ENCODE peak calls at places on chromosomes 11 and 22, in eight cellular contexts. C is Peyer's patch, M is psoas muscle, X is thyroid gland, N is breast epithelium, Y is keratinocyte, T is colonic mucosa, D is cardiac muscle cell. V is an unnamed sample.

GRCh38 chr22:18984564-18984963 is 48.5 kb upstream of the PRODH start:
- DNase-seq in N (no peak), Y (no peak), D (no peak), C (no peak), X (no peak), M (peak), T (no peak), V (no peak)

GRCh38 chr11:126146454-126147192 is 64.8 kb downstream of the RPUSD4 start:
- DNase-seq in Y (no peak), X (peak), T (no peak), C (no peak), N (no peak), M (no peak), D (no peak), V (no peak)

GRCh38 chr11:66886671-66887221 is 29.9 kb downstream of the LRFN4 start:
- DNase-seq in C (no peak), T (no peak), N (no peak), D (peak), Y (no peak), M (peak), X (peak), V (no peak)

GRCh38 chr22:48960576-48960975 is 867.1 kb downstream of the BRD1 start:
- DNase-seq in N (peak), C (peak), Y (no peak), X (no peak), M (no peak), D (no peak), T (no peak), V (no peak)

GRCh38 chr22:36386351-36386899 is 1.3 kb downstream of the MYH9 start:
- DNase-seq in M (peak), T (peak), X (peak), Y (no peak), C (peak), D (no peak), N (no peak), V (no peak)

GRCh38 chr11:67027483-67027930 is 4.6 kb downstream of the SYT12 start:
- DNase-seq in X (no peak), Y (no peak), D (no peak), T (no peak), M (no peak), C (peak), N (peak), V (no peak)

GRCh38 chr11:225734-226453 is 10.2 kb downstream of the SIRT3 start:
- DNase-seq in D (peak), C (peak), N (no peak), X (no peak), M (no peak), T (no peak), Y (no peak), V (no peak)

GRCh38 chr11:121983901-121984300 is 132.1 kb downstream of the BLID start:
- DNase-seq in D (no peak), T (no peak), Y (no peak), N (no peak), X (no peak), M (no peak), C (no peak), V (no peak)

GRCh38 chr22:17213976-17214375 is 5.3 kb downstream of the ADA2 start:
- DNase-seq in X (peak), C (peak), Y (no peak), M (peak), D (peak), N (no peak), T (peak), V (peak)

GRCh38 chr11:117160826-117161225 is 16.7 kb downstream of the PAFAH1B2 start:
- DNase-seq in D (peak), T (no peak), N (no peak), X (no peak), M (no peak), Y (no peak), C (no peak), V (no peak)

GRCh38 chr22:47495102-47495501 is 732.7 kb downstream of the TBC1D22A start:
- DNase-seq in N (no peak), Y (no peak), D (no peak), M (no peak), T (no peak), C (no peak), X (no peak), V (no peak)

GRCh38 chr22:37569921-37570660 is 9.8 kb downstream of the LGALS2 start:
- DNase-seq in N (no peak), C (peak), Y (no peak), X (peak), D (no peak), M (no peak), T (peak), V (no peak)

GRCh38 chr22:37567991-37568390 is 7.7 kb downstream of the CDC42EP1 start:
- DNase-seq in M (no peak), D (no peak), T (no peak), C (no peak), Y (no peak), N (no peak), X (no peak), V (no peak)

GRCh38 chr22:37568448-37569008 is 8.2 kb downstream of the CDC42EP1 start:
- DNase-seq in D (no peak), Y (no peak), M (no peak), N (no peak), T (no peak), X (no peak), C (no peak), V (no peak)

GRCh38 chr22:37570661-37570976 is 9.3 kb downstream of the LGALS2 start:
- DNase-seq in N (no peak), X (no peak), D (no peak), C (no peak), M (no peak), Y (no peak), T (no peak), V (no peak)

DNA sequence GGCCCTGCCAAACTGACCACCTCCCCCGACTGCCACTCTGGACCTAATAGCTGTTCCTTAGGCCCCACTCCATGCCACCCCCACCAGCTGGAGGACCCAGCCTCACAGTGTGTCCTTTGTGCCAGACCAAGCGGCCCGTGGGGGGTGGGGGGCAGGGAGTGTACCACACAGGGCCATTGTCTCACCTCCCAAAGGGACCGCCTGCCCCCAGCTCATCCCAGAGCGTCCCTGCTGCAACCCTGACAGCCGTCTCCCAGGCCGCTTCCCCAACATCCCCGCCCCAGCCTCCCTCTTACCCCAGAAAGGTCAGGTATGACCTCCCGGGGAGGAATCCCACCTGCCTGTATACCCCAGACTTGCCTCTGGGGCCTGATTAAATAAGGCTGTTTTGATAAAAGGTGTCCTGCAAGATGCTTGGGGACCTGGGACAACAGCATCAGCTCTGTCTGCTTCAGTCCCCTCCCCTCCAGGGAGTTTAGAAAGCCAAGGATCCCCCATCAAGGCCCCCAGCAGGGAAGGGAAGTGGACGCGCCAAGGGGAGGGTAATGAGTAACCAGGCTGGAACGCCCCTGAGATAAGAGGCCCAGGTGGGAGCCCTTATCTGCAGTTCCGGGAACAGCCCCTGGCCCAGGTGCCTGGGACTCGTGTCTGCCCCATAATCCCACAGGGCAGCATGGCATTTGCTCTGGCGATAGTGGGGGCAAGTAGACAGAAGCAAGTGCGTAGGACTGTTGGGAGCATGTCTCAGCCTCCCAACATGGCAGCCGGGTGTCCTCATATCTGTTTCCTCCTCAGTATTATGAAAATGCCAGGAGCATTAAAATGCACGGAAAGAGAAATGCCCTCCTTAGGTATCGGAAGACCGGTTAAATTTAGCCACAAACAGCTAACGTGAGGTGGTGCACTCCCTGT is 9.0 kb downstream of the CDC42EP1 start:
- DNase-seq in C (peak), N (no peak), D (no peak), T (peak), X (no peak), M (peak), Y (no peak), V (no peak)
- H3K27ac ChIP-seq in C (peak), N (peak), D (no peak), T (peak), X (no peak), M (no peak), Y (no peak), V (no peak)

GRCh38 chr22:27149886-27150529 is 492.6 kb downstream of the MIAT start:
- DNase-seq in D (peak), X (no peak), T (no peak), C (no peak), N (no peak), M (no peak), Y (no peak), V (no peak)

GRCh38 chr22:27152033-27152432 is 494.6 kb downstream of the MIAT start:
- DNase-seq in M (no peak), Y (no peak), N (no peak), X (no peak), D (no peak), T (no peak), C (no peak), V (no peak)

GRCh38 chr22:27150530-27150909 is 493.1 kb downstream of the MIAT start:
- DNase-seq in Y (no peak), D (no peak), X (no peak), M (no peak), T (no peak), C (no peak), N (no peak), V (no peak)

GRCh38 chr22:27152883-27153282 is 495.5 kb downstream of the MIAT start:
- DNase-seq in C (no peak), N (no peak), M (no peak), T (no peak), Y (no peak), D (no peak), X (no peak), V (no peak)

GRCh38 chr22:27151407-27151806 is 494.0 kb downstream of the MIAT start:
- DNase-seq in N (no peak), T (no peak), Y (no peak), M (no peak), D (no peak), C (no peak), X (no peak), V (no peak)
- TF ChIP-seq CTCF in N (no peak), T (no peak), Y (peak), M (no peak), D (no peak), C (no peak), X (no peak), V (no peak)

GRCh38 chr11:10456519-10456918 is 1.5 kb downstream of the AMPD3 start:
- DNase-seq in C (no peak), Y (no peak), X (no peak), M (no peak), T (no peak), N (no peak), D (peak), V (no peak)

GRCh38 chr11:10459029-10459970 is 4.2 kb downstream of the AMPD3 start:
- DNase-seq in N (no peak), C (peak), T (no peak), D (peak), Y (no peak), M (no peak), X (no peak), V (peak)

GRCh38 chr11:10457901-10458300 is 2.8 kb downstream of the AMPD3 start:
- DNase-seq in T (no peak), Y (no peak), C (no peak), X (no peak), M (no peak), D (no peak), N (no peak), V (no peak)

GRCh38 chr11:10461276-10461790 is 6.3 kb downstream of the AMPD3 start:
- DNase-seq in M (no peak), T (no peak), Y (no peak), D (no peak), N (no peak), X (no peak), C (no peak), V (no peak)

DNA sequence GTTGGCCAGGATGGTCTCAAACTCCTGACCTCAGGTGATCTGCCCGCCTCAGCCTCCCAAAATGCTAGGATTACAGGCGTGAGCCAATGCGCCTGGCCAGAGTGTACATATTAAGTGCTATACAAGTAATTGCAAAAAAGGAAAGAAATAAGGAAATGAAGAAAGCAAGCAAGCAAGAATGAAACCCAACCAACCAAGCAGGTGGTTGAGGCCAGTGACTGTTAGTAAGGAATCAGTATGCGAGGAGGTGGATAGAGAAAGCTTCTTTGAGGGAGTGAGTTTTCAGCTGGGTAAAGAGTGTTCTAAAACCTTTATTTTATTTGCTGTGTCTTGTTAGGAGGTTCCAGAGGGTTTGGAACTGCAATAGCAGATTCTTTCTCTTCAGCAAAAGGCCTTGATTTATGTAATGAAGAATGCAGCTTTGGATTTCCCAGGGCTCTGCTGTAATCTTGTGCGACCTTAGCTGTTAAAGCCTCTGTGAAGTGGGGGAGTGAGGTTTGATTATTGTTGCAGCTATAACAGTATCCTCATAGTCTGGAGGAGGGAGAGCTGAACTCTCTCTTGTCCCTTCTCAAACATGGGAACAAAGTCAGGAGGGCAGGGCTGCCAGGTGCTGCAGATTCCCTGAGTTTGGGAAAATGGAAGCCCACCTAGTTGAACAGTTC is 5.7 kb downstream of the AMPD3 start:
- DNase-seq in T (no peak), D (no peak), X (no peak), Y (no peak), C (no peak), M (no peak), N (no peak), V (no peak)
- H3K27ac ChIP-seq in T (no peak), D (no peak), X (no peak), Y (no peak), C (no peak), M (no peak), N (no peak), V (no peak)

DNA sequence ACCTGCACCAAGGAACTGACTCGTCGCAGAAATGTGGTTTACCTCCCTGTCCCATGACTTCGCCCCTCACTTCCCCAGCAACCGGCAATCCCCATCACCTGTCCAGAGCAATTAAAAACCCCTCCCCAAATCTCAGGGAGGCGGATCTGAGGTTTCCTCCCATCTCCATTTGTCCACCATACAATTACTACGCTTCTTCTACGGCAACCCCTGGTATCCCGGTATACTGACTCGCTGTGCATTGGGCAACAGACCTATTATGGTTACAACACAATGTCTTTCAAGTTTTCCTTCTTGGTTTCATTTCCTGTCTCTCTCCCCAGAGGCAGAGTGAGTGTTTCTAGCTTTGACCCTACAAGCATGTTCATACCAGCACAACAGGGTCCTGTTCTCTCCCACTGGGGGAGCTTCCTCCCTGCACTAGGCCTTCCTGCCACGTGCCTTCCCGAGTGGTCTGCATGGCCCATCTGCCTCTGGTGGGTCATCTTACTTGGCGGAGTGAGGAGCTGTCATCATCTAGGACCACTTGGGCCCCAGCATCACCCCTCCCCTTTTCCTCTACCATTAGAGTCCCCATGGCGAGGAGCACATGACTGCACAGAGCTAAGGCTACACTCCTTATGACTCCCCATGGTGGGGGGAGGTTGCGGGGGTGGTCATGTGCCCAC is 30.3 kb upstream of the NAP1L4 start:
- DNase-seq in Y (no peak), M (no peak), C (no peak), N (no peak), X (no peak), D (peak), T (no peak), V (no peak)
- TF ChIP-seq CTCF in Y (no peak), M (no peak), C (no peak), N (no peak), X (no peak), D (no peak), T (no peak), V (no peak)

GRCh38 chr11:76792505-76793264 is 9.5 kb downstream of the TSKU start:
- DNase-seq in X (no peak), T (no peak), N (peak), D (no peak), M (no peak), C (no peak), Y (no peak), V (no peak)
- H3K27ac ChIP-seq in X (peak), T (no peak), N (peak), D (peak), M (no peak), C (no peak), Y (peak), V (no peak)

DNA sequence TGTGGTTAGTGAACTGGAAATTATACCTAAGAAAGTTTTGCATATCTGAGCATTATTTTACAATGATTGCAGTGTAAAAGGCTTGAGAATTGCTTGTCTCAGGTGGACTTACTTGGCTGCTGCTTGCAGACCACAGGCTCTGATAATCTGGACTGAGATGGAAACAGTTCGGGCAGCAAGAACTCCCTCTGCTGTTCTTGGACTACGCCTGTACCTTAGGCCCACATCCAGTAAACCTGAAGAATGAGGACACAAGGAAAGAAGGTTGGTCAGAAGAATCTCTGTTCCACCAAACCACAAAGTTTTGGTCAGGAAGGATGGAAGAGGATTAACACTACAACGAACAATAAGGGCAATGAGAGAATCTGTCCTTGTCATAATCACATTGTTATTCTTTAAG is 80.1 kb downstream of the C2CD3 start:
- DNase-seq in N (no peak), X (no peak), T (no peak), Y (no peak), M (no peak), C (no peak), D (peak), V (no peak)
- TF ChIP-seq CTCF in N (no peak), X (no peak), T (no peak), Y (peak), M (peak), C (peak), D (peak), V (no peak)

V was measured in CD4-positive, alpha-beta T cell.